ENCODE peak calls at places on chromosomes 1 and 21, in ten cellular contexts. E is GM23248; T is memory B cell; M is cardiac septum; X is ascending aorta; A is stimulated activated naive CD4-positive, alpha-beta T cell; Z is neural progenitor cell; D is fibroblast of mammary gland; Y is activated T-cell treated with anti-CD3 and anti-CD28 coated beads for 1 hour; B is C1 segment of cervical spinal cord. O is an unnamed sample.

GRCh38 chr1:31880957-31881697 is 57.0 kb downstream of the PTP4A2 start:
- DNase-seq in E (peak), T (peak), M (no peak), X (no peak), A (no peak), Z (no peak), D (no peak), Y (no peak), B (no peak), O (no peak)

GRCh38 chr1:40161888-40162397 is 756 bp downstream of the RLF start:
- DNase-seq in E (no peak), T (peak), M (no peak), X (no peak), A (no peak), Z (no peak), D (peak), Y (peak), B (peak), O (no peak)

GRCh38 chr1:29499101-29499650 is 262.9 kb downstream of the PTPRU start:
- DNase-seq in E (no peak), T (no peak), M (no peak), X (peak), A (no peak), Z (no peak), D (no peak), Y (no peak), B (no peak), O (no peak)

GRCh38 chr1:107993920-107994319 is 28.9 kb upstream of the VAV3 start:
- DNase-seq in E (no peak), T (no peak), M (no peak), X (no peak), A (no peak), Z (no peak), D (peak), Y (no peak), B (no peak), O (no peak)

GRCh38 chr21:35517848-35518247 is 468.7 kb upstream of the RUNX1 start:
- DNase-seq in E (no peak), T (no peak), M (no peak), X (no peak), A (no peak), Z (no peak), D (no peak), Y (no peak), B (no peak), O (no peak)

GRCh38 chr1:54404939-54405880 is 984 bp downstream of the SSBP3 start:
- DNase-seq in E (peak), T (no peak), M (no peak), X (no peak), A (peak), Z (peak), D (no peak), Y (no peak), B (peak), O (peak)

GRCh38 chr1:209912306-209912705 is 25.7 kb upstream of the SYT14 start:
- DNase-seq in E (no peak), T (no peak), M (no peak), X (no peak), A (no peak), Z (no peak), D (no peak), Y (no peak), B (no peak), O (no peak)

GRCh38 chr1:166457700-166458099 is 290.9 kb upstream of the FAM78B start:
- DNase-seq in E (no peak), T (no peak), M (no peak), X (no peak), A (no peak), Z (no peak), D (no peak), Y (no peak), B (no peak), O (no peak)

GRCh38 chr1:41626146-41626545 is 141.7 kb upstream of the EDN2 start:
- DNase-seq in E (peak), T (no peak), M (no peak), X (no peak), A (no peak), Z (no peak), D (peak), Y (no peak), B (no peak), O (no peak)

GRCh38 chr1:215475719-215476525 is 91.2 kb upstream of the KCTD3 start:
- DNase-seq in E (peak), T (no peak), M (no peak), X (no peak), A (no peak), Z (no peak), D (peak), Y (no peak), B (no peak), O (no peak)

GRCh38 chr1:1669468-1670440 is 10.9 kb upstream of the CDK11B start:
- DNase-seq in E (no peak), T (no peak), M (no peak), X (no peak), A (no peak), Z (no peak), D (no peak), Y (no peak), B (no peak), O (no peak)

GRCh38 chr1:17012775-17013501 is 1.2 kb upstream of the ATP13A2 start:
- DNase-seq in E (peak), T (no peak), M (no peak), X (no peak), A (no peak), Z (peak), D (no peak), Y (no peak), B (no peak), O (no peak)

GRCh38 chr1:21251773-21252471 is 38.3 kb downstream of the ECE1 start:
- DNase-seq in E (peak), T (no peak), M (no peak), X (peak), A (no peak), Z (no peak), D (peak), Y (no peak), B (no peak), O (no peak)

GRCh38 chr1:15948600-15949452 is 27.1 kb downstream of the ZBTB17 start:
- DNase-seq in E (peak), T (no peak), M (peak), X (peak), A (no peak), Z (no peak), D (peak), Y (no peak), B (no peak), O (no peak)

GRCh38 chr1:155001688-155002474 is 721 bp upstream of the ZBTB7B start:
- DNase-seq in E (peak), T (peak), M (peak), X (peak), A (peak), Z (peak), D (peak), Y (peak), B (peak), O (peak)

GRCh38 chr1:19955529-19956170 is 23.8 kb downstream of the PLA2G2A start:
- DNase-seq in E (no peak), T (no peak), M (no peak), X (no peak), A (no peak), Z (no peak), D (no peak), Y (no peak), B (no peak), O (no peak)

GRCh38 chr21:36686955-36687354 is 12.0 kb upstream of the SIM2 start:
- DNase-seq in E (no peak), T (no peak), M (no peak), X (no peak), A (no peak), Z (no peak), D (no peak), Y (no peak), B (no peak), O (no peak)